ENCODE peak calls at places on chromosomes 5 and 9, in seven cellular contexts. One of them, this sample, is unnamed.

GRCh38 chr5:1851290-1851934 is 31.3 kb downstream of the IRX4 start:
- DNase-seq in skeletal muscle cell: no peak
- DNase-seq in activated naive CD4-positive, alpha-beta T cell: no peak
- DNase-seq in ovary: no peak
- DNase-seq in stimulated activated CD4-positive, alpha-beta T cell treated with anti-CD3 and anti-CD28 coated beads, Interleukin-1b, Interleukin-23, amount 100 ng/mL, for 4 hours: no peak
- DNase-seq in stimulated activated CD8-positive, alpha-beta memory T cell treated with anti-CD3 and anti-CD28 coated beads, Interleukin-7, amount 100 ng/mL, for 4 hours: no peak
- DNase-seq in T-helper 1 cell: no peak
- DNase-seq in this sample: no peak

GRCh38 chr5:148815578-148815977 is 10.8 kb upstream of the ADRB2 start:
- DNase-seq in stimulated activated CD4-positive, alpha-beta T cell treated with anti-CD3 and anti-CD28 coated beads, Interleukin-1b, Interleukin-23, amount 100 ng/mL, for 4 hours: no peak
- DNase-seq in T-helper 1 cell: no peak
- DNase-seq in activated naive CD4-positive, alpha-beta T cell: no peak
- DNase-seq in ovary: no peak
- DNase-seq in stimulated activated CD8-positive, alpha-beta memory T cell treated with anti-CD3 and anti-CD28 coated beads, Interleukin-7, amount 100 ng/mL, for 4 hours: no peak
- DNase-seq in skeletal muscle cell: no peak
- DNase-seq in this sample: no peak

GRCh38 chr9:14987858-14988257 is 77.6 kb upstream of the FREM1 start:
- DNase-seq in stimulated activated CD8-positive, alpha-beta memory T cell treated with anti-CD3 and anti-CD28 coated beads, Interleukin-7, amount 100 ng/mL, for 4 hours: no peak
- DNase-seq in skeletal muscle cell: no peak
- DNase-seq in T-helper 1 cell: no peak
- DNase-seq in ovary: no peak
- DNase-seq in activated naive CD4-positive, alpha-beta T cell: no peak
- DNase-seq in stimulated activated CD4-positive, alpha-beta T cell treated with anti-CD3 and anti-CD28 coated beads, Interleukin-1b, Interleukin-23, amount 100 ng/mL, for 4 hours: no peak
- DNase-seq in this sample: no peak

GRCh38 chr5:88727705-88728313 is 155.2 kb downstream of the MEF2C start:
- DNase-seq in stimulated activated CD4-positive, alpha-beta T cell treated with anti-CD3 and anti-CD28 coated beads, Interleukin-1b, Interleukin-23, amount 100 ng/mL, for 4 hours: no peak
- DNase-seq in T-helper 1 cell: no peak
- DNase-seq in skeletal muscle cell: no peak
- DNase-seq in ovary: no peak
- DNase-seq in activated naive CD4-positive, alpha-beta T cell: no peak
- DNase-seq in stimulated activated CD8-positive, alpha-beta memory T cell treated with anti-CD3 and anti-CD28 coated beads, Interleukin-7, amount 100 ng/mL, for 4 hours: no peak
- DNase-seq in this sample: no peak

GRCh38 chr9:81719972-81720371 is 30.6 kb upstream of the TLE1 start:
- DNase-seq in stimulated activated CD8-positive, alpha-beta memory T cell treated with anti-CD3 and anti-CD28 coated beads, Interleukin-7, amount 100 ng/mL, for 4 hours: no peak
- DNase-seq in stimulated activated CD4-positive, alpha-beta T cell treated with anti-CD3 and anti-CD28 coated beads, Interleukin-1b, Interleukin-23, amount 100 ng/mL, for 4 hours: no peak
- DNase-seq in T-helper 1 cell: no peak
- DNase-seq in ovary: no peak
- DNase-seq in skeletal muscle cell: no peak
- DNase-seq in activated naive CD4-positive, alpha-beta T cell: no peak
- DNase-seq in this sample: no peak

GRCh38 chr5:65961644-65962043 is 35.3 kb downstream of the ERBIN start:
- DNase-seq in T-helper 1 cell: no peak
- DNase-seq in activated naive CD4-positive, alpha-beta T cell: no peak
- DNase-seq in stimulated activated CD4-positive, alpha-beta T cell treated with anti-CD3 and anti-CD28 coated beads, Interleukin-1b, Interleukin-23, amount 100 ng/mL, for 4 hours: no peak
- DNase-seq in skeletal muscle cell: peak; percentile 17
- DNase-seq in stimulated activated CD8-positive, alpha-beta memory T cell treated with anti-CD3 and anti-CD28 coated beads, Interleukin-7, amount 100 ng/mL, for 4 hours: peak; percentile 11
- DNase-seq in ovary: no peak
- DNase-seq in this sample: no peak

GRCh38 chr9:9752722-9753121 is 860.1 kb downstream of the PTPRD start:
- DNase-seq in stimulated activated CD8-positive, alpha-beta memory T cell treated with anti-CD3 and anti-CD28 coated beads, Interleukin-7, amount 100 ng/mL, for 4 hours: no peak
- DNase-seq in stimulated activated CD4-positive, alpha-beta T cell treated with anti-CD3 and anti-CD28 coated beads, Interleukin-1b, Interleukin-23, amount 100 ng/mL, for 4 hours: no peak
- DNase-seq in T-helper 1 cell: no peak
- DNase-seq in ovary: no peak
- DNase-seq in activated naive CD4-positive, alpha-beta T cell: no peak
- DNase-seq in skeletal muscle cell: no peak
- DNase-seq in this sample: no peak

GRCh38 chr5:30505014-30505886 is 688.2 kb upstream of the CDH6 start:
- DNase-seq in T-helper 1 cell: no peak
- DNase-seq in skeletal muscle cell: no peak
- DNase-seq in activated naive CD4-positive, alpha-beta T cell: no peak
- DNase-seq in ovary: no peak
- DNase-seq in stimulated activated CD4-positive, alpha-beta T cell treated with anti-CD3 and anti-CD28 coated beads, Interleukin-1b, Interleukin-23, amount 100 ng/mL, for 4 hours: no peak
- DNase-seq in stimulated activated CD8-positive, alpha-beta memory T cell treated with anti-CD3 and anti-CD28 coated beads, Interleukin-7, amount 100 ng/mL, for 4 hours: no peak
- DNase-seq in this sample: no peak

GRCh38 chr5:673837-674629 is 19.1 kb downstream of the TPPP start:
- DNase-seq in T-helper 1 cell: no peak
- DNase-seq in stimulated activated CD4-positive, alpha-beta T cell treated with anti-CD3 and anti-CD28 coated beads, Interleukin-1b, Interleukin-23, amount 100 ng/mL, for 4 hours: no peak
- DNase-seq in activated naive CD4-positive, alpha-beta T cell: no peak
- DNase-seq in skeletal muscle cell: no peak
- DNase-seq in ovary: no peak
- DNase-seq in stimulated activated CD8-positive, alpha-beta memory T cell treated with anti-CD3 and anti-CD28 coated beads, Interleukin-7, amount 100 ng/mL, for 4 hours: no peak
- DNase-seq in this sample: no peak

GRCh38 chr9:3936520-3937235 is 363.2 kb downstream of the GLIS3 start:
- DNase-seq in T-helper 1 cell: no peak
- DNase-seq in stimulated activated CD8-positive, alpha-beta memory T cell treated with anti-CD3 and anti-CD28 coated beads, Interleukin-7, amount 100 ng/mL, for 4 hours: no peak
- DNase-seq in stimulated activated CD4-positive, alpha-beta T cell treated with anti-CD3 and anti-CD28 coated beads, Interleukin-1b, Interleukin-23, amount 100 ng/mL, for 4 hours: no peak
- DNase-seq in ovary: peak; percentile 21
- DNase-seq in skeletal muscle cell: no peak
- DNase-seq in activated naive CD4-positive, alpha-beta T cell: no peak
- DNase-seq in this sample: no peak